ENCODE peak calls at places on chromosomes 11 and 22, in seven cellular contexts. G is A673, A is heart left ventricle, T is ovary, W is fibroblast of lung, S is sigmoid colon, B is WERI-Rb-1. N is an unnamed sample.

GRCh38 chr11:407651-408080 is 7.1 kb downstream of the SIGIRR start:
- DNase-seq in G (no peak), A (peak; percentile 31), T (no peak), W (no peak), S (no peak), B (no peak), N (no peak)

GRCh38 chr11:29009426-29009825 is 901.2 kb downstream of the METTL15 start:
- DNase-seq in G (peak; percentile 81), A (no peak), T (no peak), W (peak; percentile 83), S (no peak), B (no peak), N (no peak)

GRCh38 chr11:61967924-61968757 is 707 bp upstream of the FTH1 start:
- DNase-seq in G (peak; percentile 63), A (peak; percentile 51), T (peak; percentile 54), W (no peak), S (peak; percentile 76), B (peak; percentile 48), N (peak; percentile 73)

GRCh38 chr11:134821422-134821821 is 409.4 kb upstream of the B3GAT1 start:
- DNase-seq in G (no peak), A (no peak), T (no peak), W (no peak), S (no peak), B (no peak), N (no peak)

GRCh38 chr22:37368058-37368457 is 59.2 kb downstream of the ELFN2 start:
- DNase-seq in G (no peak), A (no peak), T (no peak), W (no peak), S (no peak), B (no peak), N (no peak)

GRCh38 chr11:117166491-117166890 is 12.1 kb upstream of the SIDT2 start:
- DNase-seq in G (no peak), A (no peak), T (no peak), W (peak; percentile 15), S (no peak), B (no peak), N (no peak)

GRCh38 chr11:2694995-2695939 is 4.5 kb downstream of the KCNQ1OT1 start:
- DNase-seq in G (no peak), A (no peak), T (peak; percentile 8), W (no peak), S (peak; percentile 28), B (no peak), N (no peak)

GRCh38 chr11:87290304-87290922 is 252.7 kb downstream of the TMEM135 start:
- DNase-seq in G (peak; percentile 91), A (no peak), T (no peak), W (peak; percentile 45), S (no peak), B (no peak), N (no peak)

GRCh38 chr11:2792376-2793250 is 92.8 kb upstream of the KCNQ1OT1 start:
- DNase-seq in G (no peak), A (peak; percentile 11), T (peak; percentile 21), W (no peak), S (peak; percentile 60), B (peak; percentile 3), N (peak; percentile 9)

GRCh38 chr11:2734181-2735052 is 34.6 kb upstream of the KCNQ1OT1 start:
- DNase-seq in G (no peak), A (no peak), T (no peak), W (no peak), S (no peak), B (no peak), N (no peak)

GRCh38 chr11:48105096-48105990 is 111.3 kb upstream of the OR4B1 start:
- DNase-seq in G (no peak), A (no peak), T (no peak), W (no peak), S (no peak), B (no peak), N (no peak)

GRCh38 chr11:40328890-40329617 is 1130.4 kb downstream of the LRRC4C start:
- DNase-seq in G (peak; percentile 99), A (peak; percentile 21), T (no peak), W (peak; percentile 100), S (peak; percentile 77), B (no peak), N (peak; percentile 31)

GRCh38 chr11:12679471-12679870 is 5.2 kb downstream of the TEAD1 start:
- DNase-seq in G (no peak), A (no peak), T (no peak), W (no peak), S (no peak), B (no peak), N (no peak)

GRCh38 chr11:130554241-130555055 is 106.0 kb downstream of the ADAMTS15 start:
- DNase-seq in G (no peak), A (no peak), T (no peak), W (no peak), S (no peak), B (no peak), N (no peak)

GRCh38 chr11:93611836-93612677 is 49.4 kb upstream of the CEP295 start:
- DNase-seq in G (no peak), A (no peak), T (no peak), W (no peak), S (no peak), B (no peak), N (no peak)

GRCh38 chr11:6413791-6414231 is 5.1 kb downstream of the APBB1 start:
- DNase-seq in G (no peak), A (no peak), T (no peak), W (no peak), S (no peak), B (no peak), N (no peak)

GRCh38 chr22:46351131-46351735 is 15.7 kb downstream of the TRMU start:
- DNase-seq in G (no peak), A (no peak), T (no peak), W (no peak), S (no peak), B (no peak), N (no peak)

GRCh38 chr11:99739464-99740089 is 718.8 kb downstream of the CNTN5 start:
- DNase-seq in G (peak; percentile 80), A (no peak), T (no peak), W (peak; percentile 15), S (no peak), B (peak; percentile 13), N (no peak)

GRCh38 chr22:17845790-17846189 is 71.5 kb upstream of the BID start:
- DNase-seq in G (no peak), A (no peak), T (no peak), W (peak; percentile 37), S (peak; percentile 79), B (no peak), N (no peak)

GRCh38 chr22:19003518-19003917 is 67.4 kb upstream of the PRODH start:
- DNase-seq in G (no peak), A (no peak), T (no peak), W (no peak), S (no peak), B (no peak), N (no peak)

DNA sequence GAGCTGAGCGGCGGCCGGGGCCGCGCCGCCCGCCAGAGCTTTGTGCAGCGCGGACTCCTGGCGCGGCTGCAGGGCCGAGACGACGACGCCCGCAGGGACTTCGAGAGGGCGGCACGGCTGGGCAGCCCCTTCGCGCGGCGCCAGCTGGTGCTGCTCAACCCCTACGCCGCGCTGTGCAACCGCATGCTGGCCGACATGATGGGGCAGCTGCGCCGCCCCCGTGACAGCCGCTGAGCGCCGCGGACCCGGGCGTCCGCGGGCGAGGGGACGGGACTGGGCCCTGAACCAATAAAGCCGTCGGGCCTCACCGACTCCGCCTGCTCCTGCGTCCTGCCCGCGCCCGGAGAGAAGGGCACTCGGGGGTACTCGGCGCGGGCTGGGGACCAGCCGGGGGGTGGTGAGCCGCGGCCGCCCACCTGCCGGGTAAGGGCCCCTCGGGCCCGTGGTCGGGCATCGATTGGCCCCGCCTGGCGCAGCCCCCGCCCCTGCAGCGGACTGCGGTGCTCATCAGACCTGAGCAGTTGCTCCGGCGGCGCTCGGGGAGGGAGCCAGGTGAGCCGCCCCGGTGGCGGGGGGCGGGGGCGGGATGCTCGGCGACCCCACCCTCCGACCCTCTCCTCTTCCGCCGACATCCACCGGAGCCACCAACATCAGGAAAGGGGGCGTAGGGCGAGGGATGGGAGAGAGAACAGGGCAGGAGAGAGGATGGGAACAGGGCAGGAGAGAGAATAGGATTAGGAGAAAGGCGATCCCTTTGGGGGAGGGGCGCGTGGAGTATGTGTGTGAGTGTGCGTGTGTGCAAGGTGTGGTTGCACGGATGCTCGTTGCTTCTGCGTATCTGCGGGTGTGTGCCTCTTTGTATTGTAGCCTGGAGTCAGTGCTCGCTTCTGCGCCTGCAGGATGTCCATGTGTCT is at the start of gene TMEM25:
- DNase-seq in G (peak; percentile 68), A (peak; percentile 68), T (peak; percentile 74), W (peak; percentile 66), S (peak; percentile 83), B (peak; percentile 85), N (peak; percentile 50)
- TF ChIP-seq CTCF in G (no peak), A (no peak), T (no peak), W (no peak), S (no peak), B (no peak), N (no peak)

DNA sequence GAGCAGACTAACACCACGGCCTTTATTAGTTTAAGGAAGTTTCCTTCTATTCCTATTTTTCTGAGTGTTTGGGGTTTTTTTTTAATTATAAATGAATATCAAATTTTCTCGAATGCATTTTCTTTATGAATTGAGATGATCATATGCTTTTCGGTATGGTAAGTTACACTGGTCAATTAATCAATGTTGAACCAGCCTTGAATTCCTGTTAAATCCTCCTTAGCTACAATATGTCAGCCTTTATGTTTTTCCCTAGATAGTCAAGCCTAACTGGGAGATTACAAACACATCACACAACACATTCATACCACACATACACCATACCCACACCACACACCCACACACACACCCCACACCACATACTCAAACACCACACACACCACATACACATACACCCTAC is 247.6 kb downstream of the BRD1 start:
- DNase-seq in G (no peak), A (no peak), T (no peak), W (no peak), S (no peak), B (no peak), N (no peak)
- H3K36me3 ChIP-seq in G (no peaks in the 10 kb centered on the region), A (no peaks in the 10 kb centered on the region), T (no peaks in the 10 kb centered on the region), W (no peaks in the 10 kb centered on the region), S (no peaks in the 10 kb centered on the region), B (no peaks in the 10 kb centered on the region), N (no peaks in the 10 kb centered on the region)

GRCh38 chr22:36148411-36148810 is 12.1 kb downstream of the APOL3 start:
- DNase-seq in G (no peak), A (no peak), T (no peak), W (no peak), S (peak; percentile 63), B (no peak), N (no peak)
- H3K27ac ChIP-seq in G (no peak overlapping the region), A (no peak overlapping the region), T (no peak overlapping the region), W (no peak overlapping the region), S (peak overlapping the region; percentile 57), B (no peak overlapping the region), N (peak overlapping the region; percentile 11)

GRCh38 chr11:66418168-66418985 is 2.5 kb upstream of the NPAS4 start:
- DNase-seq in G (peak; percentile 85), A (peak; percentile 83), T (peak; percentile 68), W (peak; percentile 97), S (peak; percentile 97), B (peak; percentile 79), N (peak; percentile 85)
- TF ChIP-seq CTCF in G (peak; percentile 34), A (no peak), T (no peak), W (peak; percentile 53), S (peak; percentile 49), B (peak; percentile 68), N (peak; percentile 54)

DNA sequence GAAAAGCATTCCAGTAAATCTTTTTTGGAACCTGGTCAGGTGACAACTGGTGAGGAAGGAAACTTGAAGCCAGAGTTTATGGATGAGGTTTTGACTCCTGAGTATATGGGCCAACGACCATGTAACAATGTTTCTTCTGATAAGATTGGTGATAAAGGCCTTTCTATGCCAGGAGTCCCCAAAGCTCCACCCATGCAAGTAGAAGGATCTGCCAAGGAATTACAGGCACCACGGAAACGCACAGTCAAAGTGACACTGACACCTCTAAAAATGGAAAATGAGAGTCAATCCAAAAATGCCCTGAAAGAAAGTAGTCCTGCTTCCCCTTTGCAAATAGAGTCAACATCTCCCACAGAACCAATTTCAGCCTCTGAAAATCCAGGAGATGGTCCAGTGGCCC is 24.1 kb upstream of the TTC36 start:
- DNase-seq in G (no peak), A (no peak), T (no peak), W (no peak), S (no peak), B (no peak), N (no peak)
- H3K36me3 ChIP-seq in G (peaks cover 97% of the 10 kb centered on the region), A (peaks cover 50% of the 10 kb centered on the region), T (no peaks in the 10 kb centered on the region), W (peaks cover 25% of the 10 kb centered on the region), S (peaks cover 42% of the 10 kb centered on the region), B (peaks cover 100% of the 10 kb centered on the region), N (peaks cover 100% of the 10 kb centered on the region)

N was measured in heart right ventricle.